ENCODE peak calls at places on chromosome 10, in seven cellular contexts. L is lower lobe of right lung, V is kidney, T is Calu3, E is neural crest cell, K is fibroblast of pulmonary artery, Q is foreskin fibroblast. O is an unnamed sample.

GRCh38 chr10:63213489-63213888 is 80.4 kb downstream of the NRBF2 start:
- DNase-seq in L (no peak), V (no peak), T (no peak), E (no peak), K (no peak), Q (no peak), O (no peak)

GRCh38 chr10:26725837-26726727 is 28.6 kb downstream of the PDSS1 start:
- DNase-seq in L (peak), V (peak), T (peak), E (peak), K (peak), Q (peak), O (peak)

GRCh38 chr10:59434463-59435326 is 72.3 kb upstream of the FAM13C start:
- DNase-seq in L (no peak), V (no peak), T (no peak), E (no peak), K (peak), Q (peak), O (no peak)

GRCh38 chr10:878333-878753 is 53.2 kb downstream of the LARP4B start:
- DNase-seq in L (no peak), V (no peak), T (no peak), E (no peak), K (peak), Q (peak), O (no peak)

GRCh38 chr10:19719320-19719719 is 96.9 kb upstream of the PLXDC2 start:
- DNase-seq in L (no peak), V (no peak), T (no peak), E (no peak), K (peak), Q (peak), O (no peak)

GRCh38 chr10:69661414-69662172 is 31.5 kb downstream of the FAM241B start:
- DNase-seq in L (no peak), V (no peak), T (no peak), E (no peak), K (no peak), Q (no peak), O (no peak)

GRCh38 chr10:100307716-100308115 is 21.2 kb upstream of the BLOC1S2 start:
- DNase-seq in L (no peak), V (no peak), T (no peak), E (no peak), K (peak), Q (peak), O (no peak)

GRCh38 chr10:68725016-68725415 is 4.0 kb downstream of the CCAR1 start:
- DNase-seq in L (no peak), V (no peak), T (no peak), E (no peak), K (no peak), Q (no peak), O (no peak)

GRCh38 chr10:77524300-77524711 is 113.3 kb downstream of the KCNMA1 start:
- DNase-seq in L (no peak), V (no peak), T (no peak), E (no peak), K (peak), Q (peak), O (no peak)

GRCh38 chr10:14748471-14748870 is 26.2 kb downstream of the FAM107B start:
- DNase-seq in L (no peak), V (no peak), T (peak), E (no peak), K (no peak), Q (no peak), O (no peak)

GRCh38 chr10:129035052-129035805 is 431.8 kb upstream of the MGMT start:
- DNase-seq in L (no peak), V (peak), T (no peak), E (no peak), K (no peak), Q (no peak), O (no peak)

GRCh38 chr10:82251222-82251977 is 376.4 kb downstream of the NRG3 start:
- DNase-seq in L (no peak), V (no peak), T (no peak), E (no peak), K (no peak), Q (no peak), O (no peak)

GRCh38 chr10:63878428-63878827 is 357.2 kb downstream of the REEP3 start:
- DNase-seq in L (no peak), V (no peak), T (no peak), E (no peak), K (no peak), Q (no peak), O (no peak)

GRCh38 chr10:100115011-100115770 is 33.5 kb upstream of the CPN1 start:
- DNase-seq in L (no peak), V (no peak), T (no peak), E (no peak), K (no peak), Q (peak), O (no peak)

GRCh38 chr10:128147064-128147463 is 20.8 kb upstream of the MKI67 start:
- DNase-seq in L (no peak), V (no peak), T (no peak), E (no peak), K (no peak), Q (no peak), O (no peak)

GRCh38 chr10:74586088-74586585 is 240.3 kb upstream of the KAT6B start:
- DNase-seq in L (no peak), V (no peak), T (no peak), E (no peak), K (no peak), Q (peak), O (no peak)

GRCh38 chr10:58919927-58920654 is 256.4 kb upstream of the PHYHIPL start:
- DNase-seq in L (no peak), V (no peak), T (peak), E (no peak), K (peak), Q (peak), O (no peak)

GRCh38 chr10:114544045-114544659 is 113.9 kb downstream of the ABLIM1 start:
- DNase-seq in L (no peak), V (peak), T (peak), E (no peak), K (no peak), Q (no peak), O (no peak)

GRCh38 chr10:86971146-86971991 is 3.1 kb downstream of the ADIRF start:
- DNase-seq in L (peak), V (peak), T (peak), E (peak), K (peak), Q (peak), O (peak)

GRCh38 chr10:87000491-87000890 is 19.6 kb upstream of the FAM25A start:
- DNase-seq in L (no peak), V (no peak), T (no peak), E (no peak), K (peak), Q (peak), O (no peak)

GRCh38 chr10:3473271-3473670 is 300.7 kb upstream of the PITRM1 start:
- DNase-seq in L (peak), V (no peak), T (peak), E (no peak), K (no peak), Q (no peak), O (no peak)

GRCh38 chr10:78925275-78925674 is 143.5 kb upstream of the ZMIZ1 start:
- DNase-seq in L (no peak), V (no peak), T (no peak), E (no peak), K (no peak), Q (no peak), O (no peak)

GRCh38 chr10:85542936-85543730 is 823.5 kb downstream of the GRID1 start:
- DNase-seq in L (no peak), V (no peak), T (no peak), E (no peak), K (no peak), Q (no peak), O (no peak)

GRCh38 chr10:14639635-14640034 is 135.1 kb downstream of the FAM107B start:
- DNase-seq in L (no peak), V (no peak), T (no peak), E (no peak), K (no peak), Q (no peak), O (no peak)

GRCh38 chr10:51510231-51510630 is 189.2 kb downstream of the CSTF2T start:
- DNase-seq in L (no peak), V (no peak), T (no peak), E (no peak), K (peak), Q (peak), O (no peak)

GRCh38 chr10:77898323-77899079 is 28.1 kb downstream of the DLG5 start:
- DNase-seq in L (peak), V (peak), T (peak), E (no peak), K (no peak), Q (no peak), O (peak)

GRCh38 chr10:121935702-121936101 is 7.9 kb upstream of the ATE1 start:
- DNase-seq in L (no peak), V (no peak), T (no peak), E (no peak), K (no peak), Q (peak), O (no peak)

GRCh38 chr10:61410353-61410752 is 42.8 kb downstream of the TMEM26 start:
- DNase-seq in L (no peak), V (peak), T (no peak), E (no peak), K (peak), Q (no peak), O (no peak)

GRCh38 chr10:78007172-78007571 is 22.1 kb downstream of the POLR3A start:
- DNase-seq in L (no peak), V (no peak), T (no peak), E (no peak), K (no peak), Q (no peak), O (no peak)

GRCh38 chr10:30534465-30535144 is 94.9 kb downstream of the LYZL2 start:
- DNase-seq in L (peak), V (no peak), T (peak), E (peak), K (peak), Q (peak), O (peak)

GRCh38 chr10:73759512-73760115 is 15.4 kb downstream of the SEC24C start:
- DNase-seq in L (peak), V (peak), T (no peak), E (no peak), K (no peak), Q (no peak), O (no peak)

GRCh38 chr10:111084346-111085255 is 7.8 kb downstream of the ADRA2A start:
- DNase-seq in L (no peak), V (no peak), T (no peak), E (no peak), K (no peak), Q (no peak), O (no peak)

GRCh38 chr10:3889961-3890522 is 105.0 kb upstream of the KLF6 start:
- DNase-seq in L (no peak), V (no peak), T (peak), E (no peak), K (peak), Q (peak), O (no peak)

GRCh38 chr10:80458263-80458625 is 4.1 kb downstream of the TSPAN14 start:
- DNase-seq in L (no peak), V (peak), T (no peak), E (no peak), K (no peak), Q (no peak), O (no peak)

GRCh38 chr10:80458638-80459037 is 4.5 kb downstream of the TSPAN14 start:
- DNase-seq in L (no peak), V (no peak), T (no peak), E (no peak), K (no peak), Q (peak), O (no peak)

GRCh38 chr10:80457554-80458262 is 3.6 kb downstream of the TSPAN14 start:
- DNase-seq in L (no peak), V (peak), T (peak), E (no peak), K (no peak), Q (no peak), O (no peak)

GRCh38 chr10:80460399-80461207 is 6.5 kb downstream of the TSPAN14 start:
- DNase-seq in L (peak), V (peak), T (peak), E (no peak), K (peak), Q (peak), O (no peak)

DNA sequence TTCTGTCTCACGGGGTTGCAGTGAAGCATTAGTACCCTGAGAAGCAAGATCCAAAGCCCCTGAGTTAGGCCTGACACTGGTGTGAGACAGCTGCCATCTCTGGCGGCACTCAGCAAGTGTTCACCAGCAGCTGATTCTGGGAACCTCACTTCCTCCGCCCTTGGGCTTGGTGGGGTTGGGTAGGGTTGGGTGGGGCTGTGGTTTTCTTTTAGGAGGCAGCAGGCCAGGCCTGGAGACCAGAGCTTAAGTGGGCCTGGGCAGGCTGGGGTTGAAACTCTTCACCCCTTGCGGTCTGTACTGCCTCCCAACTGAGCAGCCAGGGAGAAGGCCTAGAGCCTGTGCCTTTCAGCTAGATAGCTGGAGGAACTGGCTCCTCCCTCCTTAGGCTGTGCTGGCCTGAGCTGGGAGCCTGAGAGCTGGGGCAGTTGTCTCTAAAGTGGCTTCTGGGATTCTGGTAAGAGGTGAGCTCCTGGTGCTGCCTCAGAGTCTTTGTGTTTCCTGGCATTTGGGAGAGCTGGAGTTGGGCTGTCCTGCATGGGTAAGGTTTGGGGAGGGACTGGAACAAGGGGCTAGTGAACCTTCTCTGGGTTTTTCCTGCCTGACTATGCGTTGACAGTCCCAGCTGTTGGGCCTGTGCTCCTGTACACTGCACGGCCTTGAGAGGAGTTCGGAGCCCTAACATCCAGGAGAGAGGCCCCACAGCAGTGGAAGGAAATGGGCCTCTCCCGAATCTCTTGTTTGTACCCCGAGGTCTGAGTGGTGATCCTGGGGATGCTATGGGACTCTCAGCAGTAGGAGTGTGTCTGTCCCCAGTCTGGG is 5.1 kb downstream of the TSPAN14 start:
- DNase-seq in L (peak), V (peak), T (peak), E (no peak), K (peak), Q (peak), O (no peak)
- TF ChIP-seq CTCF in L (no peak), V (no peak), T (no peak), E (no peak), K (no peak), Q (no peak), O (no peak)

GRCh38 chr10:17668435-17669184 is 24.7 kb downstream of the STAM start:
- DNase-seq in L (no peak), V (no peak), T (no peak), E (no peak), K (no peak), Q (no peak), O (no peak)
- TF ChIP-seq CTCF in L (no peak), V (no peak), T (no peak), E (no peak), K (no peak), Q (no peak), O (no peak)

DNA sequence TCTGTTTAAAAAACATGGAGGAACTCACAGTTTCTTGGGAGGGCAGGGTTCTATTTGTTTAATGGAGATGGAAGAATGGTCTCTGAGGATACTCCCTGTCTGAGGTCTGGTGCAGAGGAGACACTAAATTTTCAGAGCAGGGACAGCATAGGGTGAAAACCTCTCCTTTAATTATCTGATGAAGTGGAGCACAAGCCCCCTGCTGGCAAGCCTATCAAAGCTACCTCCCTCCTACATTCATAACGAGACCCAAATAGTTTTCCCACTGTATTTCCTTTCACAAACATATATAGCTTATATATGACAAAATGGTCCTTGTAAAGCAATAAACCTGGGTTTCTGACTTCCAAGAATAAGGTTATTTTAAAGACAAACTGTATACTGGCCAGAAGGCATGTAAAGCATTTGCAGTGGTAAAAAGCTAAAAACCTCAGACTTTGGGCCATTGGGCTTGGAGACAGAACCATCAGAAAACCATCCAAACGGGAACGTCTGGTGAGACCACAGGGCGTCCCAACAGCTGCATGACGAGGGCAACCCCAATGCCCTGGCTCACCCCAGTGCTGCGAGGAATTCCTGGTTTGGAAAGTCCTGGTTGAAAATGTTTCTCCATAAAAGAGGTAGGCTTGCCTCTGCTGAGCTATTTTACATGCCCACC is 201.3 kb downstream of the FANK1 start:
- DNase-seq in L (no peak), V (no peak), T (no peak), E (no peak), K (no peak), Q (no peak), O (no peak)
- TF ChIP-seq CTCF in L (no peak), V (peak), T (no peak), E (no peak), K (no peak), Q (no peak), O (no peak)

GRCh38 chr10:84537447-84537931 is 209.1 kb downstream of the CCSER2 start:
- DNase-seq in L (peak), V (no peak), T (peak), E (peak), K (peak), Q (peak), O (peak)

GRCh38 chr10:84530724-84531325 is 202.4 kb downstream of the CCSER2 start:
- DNase-seq in L (no peak), V (no peak), T (no peak), E (no peak), K (no peak), Q (no peak), O (no peak)

GRCh38 chr10:84531396-84531795 is 203.0 kb downstream of the CCSER2 start:
- DNase-seq in L (no peak), V (no peak), T (no peak), E (no peak), K (no peak), Q (peak), O (no peak)

GRCh38 chr10:84538036-84538435 is 209.6 kb downstream of the CCSER2 start:
- DNase-seq in L (no peak), V (no peak), T (no peak), E (no peak), K (no peak), Q (no peak), O (no peak)

GRCh38 chr10:84534168-84534567 is 205.8 kb downstream of the CCSER2 start:
- DNase-seq in L (no peak), V (no peak), T (no peak), E (no peak), K (no peak), Q (no peak), O (no peak)
- TF ChIP-seq CTCF in L (peak), V (no peak), T (no peak), E (no peak), K (peak), Q (no peak), O (no peak)

DNA sequence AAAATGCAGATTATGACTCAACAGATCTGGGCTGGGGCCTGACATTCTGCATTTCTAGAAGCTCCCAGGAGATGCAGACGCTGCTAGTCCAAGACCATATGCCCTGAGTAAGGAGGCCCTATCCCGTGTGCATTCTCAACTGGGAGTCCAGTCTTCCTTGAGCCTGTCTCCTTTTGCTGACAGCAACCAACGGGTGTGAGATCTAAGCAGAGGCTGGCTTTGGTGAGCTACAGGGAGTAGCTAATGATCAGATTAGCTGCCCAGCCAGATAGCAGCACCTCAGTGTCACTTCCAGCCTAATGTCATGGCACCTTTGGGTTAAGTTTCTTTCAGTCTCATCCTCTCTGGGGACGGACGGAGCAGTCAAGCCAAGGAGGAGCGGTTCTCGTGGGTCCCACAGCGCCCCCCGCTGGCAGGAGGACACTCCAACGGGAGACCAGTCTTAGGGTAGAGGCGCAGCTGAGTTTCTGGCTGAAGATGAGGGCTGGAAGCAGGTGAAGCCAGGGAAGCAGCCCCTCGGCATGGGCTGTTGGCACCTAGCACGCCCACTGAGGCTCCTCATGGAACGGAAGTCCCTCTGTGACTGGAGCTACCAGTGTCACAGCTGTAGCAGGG is 154.0 kb downstream of the CCDC3 start:
- DNase-seq in L (no peak), V (no peak), T (peak), E (peak), K (no peak), Q (no peak), O (peak)
- TF ChIP-seq CTCF in L (peak), V (no peak), T (no peak), E (peak), K (no peak), Q (peak), O (peak)

GRCh38 chr10:44465430-44466115 is 80.7 kb upstream of the CXCL12 start:
- DNase-seq in L (no peak), V (peak), T (no peak), E (no peak), K (no peak), Q (no peak), O (no peak)

GRCh38 chr10:44463511-44464121 is 78.7 kb upstream of the CXCL12 start:
- DNase-seq in L (no peak), V (no peak), T (no peak), E (no peak), K (peak), Q (peak), O (no peak)

GRCh38 chr10:44466236-44466635 is 81.3 kb upstream of the CXCL12 start:
- DNase-seq in L (no peak), V (no peak), T (no peak), E (no peak), K (peak), Q (no peak), O (no peak)

GRCh38 chr10:44462338-44462914 is 77.5 kb upstream of the CXCL12 start:
- DNase-seq in L (no peak), V (no peak), T (no peak), E (no peak), K (no peak), Q (no peak), O (no peak)

GRCh38 chr10:44464503-44464902 is 79.6 kb upstream of the CXCL12 start:
- DNase-seq in L (no peak), V (no peak), T (no peak), E (no peak), K (no peak), Q (no peak), O (no peak)
- TF ChIP-seq CTCF in L (no peak), V (no peak), T (no peak), E (peak), K (peak), Q (no peak), O (peak)

GRCh38 chr10:35640474-35640873 is 1.6 kb downstream of the FZD8 start:
- DNase-seq in L (peak), V (peak), T (peak), E (peak), K (peak), Q (peak), O (peak)
- TF ChIP-seq CTCF in L (peak), V (peak), T (peak), E (peak), K (no peak), Q (peak), O (no peak)

O was measured in endothelial cell.